ENCODE peak calls at places on chromosomes 6 and 20, in six cellular contexts. B is K562, S is HepG2, M is GM12878, G is A549, O is upper lobe of left lung. T is an unnamed sample.

GRCh38 chr20:40336034-40336433 is 353.0 kb downstream of the MAFB start:
- ATAC-seq in B (no peak), S (no peak), M (no peak), G (no peak), O (no peak), T (peak)

GRCh38 chr6:4809999-4810918 is 34.1 kb downstream of the CDYL start:
- ATAC-seq in B (no peak), S (peak), M (peak), G (peak), O (no peak), T (no peak)

GRCh38 chr6:4372866-4373265 is 237.5 kb upstream of the ECI2 start:
- ATAC-seq in B (no peak), S (no peak), M (no peak), G (no peak), O (no peak), T (no peak)

GRCh38 chr6:94045473-94045872 is 626.1 kb upstream of the EPHA7 start:
- ATAC-seq in B (no peak), S (no peak), M (no peak), G (no peak), O (no peak), T (no peak)

GRCh38 chr6:30778001-30778400 is 33.7 kb upstream of the IER3 start:
- ATAC-seq in B (no peak), S (no peak), M (no peak), G (no peak), O (no peak), T (no peak)

GRCh38 chr20:63977392-63978276 is 1.8 kb downstream of the SAMD10 start:
- ATAC-seq in B (no peak), S (peak), M (peak), G (peak), O (no peak), T (no peak)

GRCh38 chr20:62667530-62668440 is 25.5 kb downstream of the SLCO4A1 start:
- ATAC-seq in B (no peak), S (peak), M (no peak), G (peak), O (no peak), T (no peak)

GRCh38 chr6:40268166-40268958 is 318.8 kb downstream of the LRFN2 start:
- ATAC-seq in B (no peak), S (no peak), M (peak), G (no peak), O (no peak), T (no peak)

GRCh38 chr20:19840111-19840705 is 82.2 kb downstream of the RIN2 start:
- ATAC-seq in B (no peak), S (no peak), M (no peak), G (no peak), O (no peak), T (no peak)

GRCh38 chr6:84460491-84460890 is 233.0 kb upstream of the CEP162 start:
- ATAC-seq in B (no peak), S (no peak), M (no peak), G (no peak), O (no peak), T (no peak)

GRCh38 chr6:89221971-89222887 is 5.1 kb upstream of the GABRR1 start:
- ATAC-seq in B (no peak), S (no peak), M (no peak), G (no peak), O (no peak), T (no peak)

GRCh38 chr20:23459431-23460112 is 6.9 kb upstream of the CST11 start:
- ATAC-seq in B (no peak), S (no peak), M (no peak), G (no peak), O (no peak), T (no peak)

GRCh38 chr20:50913976-50914375 is 17.3 kb downstream of the ADNP start:
- ATAC-seq in B (peak), S (no peak), M (peak), G (peak), O (peak), T (no peak)

GRCh38 chr6:43502666-43503065 is 7.5 kb downstream of the LRRC73 start:
- ATAC-seq in B (no peak), S (no peak), M (no peak), G (no peak), O (no peak), T (no peak)

GRCh38 chr6:22448311-22448711 is 121.1 kb upstream of the HDGFL1 start:
- ATAC-seq in B (no peak), S (no peak), M (no peak), G (peak), O (no peak), T (no peak)

GRCh38 chr6:18115356-18115755 is 7.1 kb downstream of the NHLRC1 start:
- ATAC-seq in B (no peak), S (no peak), M (no peak), G (no peak), O (no peak), T (no peak)

GRCh38 chr6:36094238-36094637 is 36.1 kb upstream of the MAPK13 start:
- ATAC-seq in B (no peak), S (no peak), M (no peak), G (no peak), O (no peak), T (no peak)

DNA sequence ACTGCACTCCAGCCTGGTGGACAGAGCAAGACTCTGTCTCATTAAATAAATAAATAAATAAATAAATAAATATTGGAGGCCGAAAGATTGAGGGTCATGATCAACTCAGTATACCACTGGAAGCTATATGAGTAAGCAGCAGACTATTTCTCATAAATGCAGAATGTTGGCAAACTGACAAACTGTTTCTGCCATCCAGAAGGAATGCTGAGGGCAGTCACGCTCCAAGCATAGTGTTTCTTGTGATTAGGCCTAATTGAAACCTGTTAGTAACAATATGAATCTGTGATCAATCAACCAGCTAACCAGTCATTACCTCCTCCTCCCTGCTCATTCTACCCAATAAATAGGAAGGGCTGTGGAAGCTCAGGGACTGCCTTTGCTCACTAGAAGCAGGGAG is 15.2 kb upstream of the KCNK15 start:
- ATAC-seq in B (no peak), S (no peak), M (no peak), G (peak), O (no peak), T (no peak)
- TF ChIP-seq EP300 in B (no peak), S (no peak), M (no peak), G (peak), O (no peak), T (no peak)

GRCh38 chr20:38152175-38153010 is 12.7 kb downstream of the TGM2 start:
- ATAC-seq in B (no peak), S (peak), M (peak), G (peak), O (peak), T (peak)
- TF ChIP-seq POLR2A in B (no peak), S (no peak), M (no peak), G (no peak), O (no peak), T (no peak)

GRCh38 chr6:25899580-25900408 is 25.8 kb upstream of the SLC17A3 start:
- ATAC-seq in B (no peak), S (peak), M (no peak), G (peak), O (no peak), T (no peak)
- H3K4me3 ChIP-seq in B (no peak), S (no peak), M (no peak), G (no peak), O (no peak), T (no peak)

DNA sequence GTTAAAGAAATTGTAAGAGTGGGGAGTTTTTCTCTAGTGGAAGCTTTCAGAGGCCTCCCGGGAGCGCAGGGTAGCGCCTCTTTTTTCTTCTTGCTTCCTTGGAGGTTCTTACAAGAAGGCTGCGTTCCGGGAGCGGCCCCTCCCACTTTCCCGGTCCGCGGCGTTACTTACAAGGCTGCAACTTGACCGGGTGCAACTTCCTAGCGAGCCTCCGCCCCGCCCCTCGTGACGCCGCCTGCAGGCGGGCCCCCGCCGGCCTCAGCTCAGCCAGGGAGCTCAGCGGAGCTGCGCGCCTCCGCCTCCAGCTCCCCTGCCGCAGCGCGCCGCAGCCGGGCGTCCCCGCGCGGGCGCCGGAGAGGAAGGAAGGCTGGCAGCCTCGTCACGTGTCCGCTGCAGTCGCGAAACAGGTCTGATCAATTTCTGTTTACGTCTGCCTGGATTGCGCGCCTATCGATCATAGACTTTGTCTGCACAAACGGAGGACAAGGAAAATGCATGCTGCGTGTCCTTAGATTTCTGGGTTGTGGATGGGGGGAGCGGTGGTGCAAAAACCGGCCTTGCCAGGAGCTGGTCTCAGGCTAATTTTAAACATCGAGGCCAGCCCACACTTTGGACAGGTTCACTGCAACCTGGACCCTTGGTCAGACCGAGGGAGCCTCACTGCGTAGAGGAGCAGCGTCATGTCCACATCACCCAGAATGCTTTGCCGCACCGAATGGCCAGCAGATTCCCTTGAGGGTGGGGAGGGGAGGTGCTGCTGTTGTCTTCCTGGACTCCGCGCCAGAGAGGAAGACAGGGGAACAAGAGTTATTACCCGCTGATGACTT is at the start of the genes FAM217B and PPP1R3D:
- ATAC-seq in B (peak), S (peak), M (peak), G (peak), O (peak), T (peak)
- TF ChIP-seq EP300 in B (no peak), S (no peak), M (no peak), G (no peak), O (no peak), T (no peak)

DNA sequence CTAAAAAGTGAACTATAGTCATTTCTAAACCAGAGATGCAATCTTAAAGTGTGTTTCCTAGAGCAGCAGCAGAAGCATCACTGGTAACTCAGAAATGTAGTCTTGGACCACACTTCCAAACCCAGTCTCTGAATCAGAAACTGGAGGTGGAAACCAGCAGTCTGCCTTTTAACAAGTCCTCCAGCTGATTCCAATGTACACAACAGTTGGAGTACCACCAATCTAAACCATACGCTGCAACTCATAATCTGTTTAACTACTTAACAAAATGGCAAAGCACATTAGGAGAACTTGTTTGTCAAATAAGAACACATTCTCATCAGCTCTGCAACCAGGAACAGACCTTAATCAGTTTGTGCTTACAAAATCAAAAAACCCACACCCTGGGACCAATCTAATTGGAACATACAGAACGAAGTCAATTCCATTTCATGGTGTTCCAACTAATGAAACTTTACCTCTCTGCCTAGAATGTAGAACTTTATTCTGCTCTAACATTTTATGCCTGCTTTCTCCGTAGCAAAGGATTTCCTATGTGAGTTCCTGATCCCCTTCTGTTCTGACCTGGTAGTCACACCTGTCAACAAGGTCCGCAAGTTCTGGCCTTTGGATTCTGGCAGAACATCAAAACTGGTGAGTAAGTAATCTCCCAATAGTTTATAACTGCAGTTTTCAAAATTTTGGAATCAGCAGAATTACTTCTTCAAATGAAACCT is 390.4 kb downstream of the HTR1B start:
- ATAC-seq in B (no peak), S (no peak), M (no peak), G (no peak), O (no peak), T (no peak)
- TF ChIP-seq POLR2A in B (no peak), S (no peak), M (no peak), G (no peak), O (no peak), T (no peak)

DNA sequence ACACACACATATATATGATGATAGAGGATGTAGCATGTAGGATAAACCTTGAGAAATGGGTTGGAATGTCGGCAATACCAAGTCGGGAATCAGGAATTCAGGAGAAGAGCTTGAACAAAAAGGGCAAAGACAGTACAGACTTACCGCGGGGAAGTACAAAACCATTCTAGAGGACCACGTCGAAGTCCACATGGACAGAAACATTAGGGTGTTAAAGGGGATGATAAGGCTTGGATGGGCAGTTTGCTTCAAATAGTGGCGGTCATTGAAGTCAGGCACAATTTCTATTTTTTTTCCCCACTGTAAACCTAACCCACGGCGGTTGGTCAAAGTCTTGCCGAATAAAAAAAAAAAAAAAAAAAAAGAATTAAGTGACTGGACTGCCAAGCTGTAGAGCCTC is 766 bp upstream of the NUS1 start:
- ATAC-seq in B (peak), S (no peak), M (no peak), G (no peak), O (no peak), T (no peak)
- H3K4me3 ChIP-seq in B (peak), S (peak), M (peak), G (peak), O (no peak), T (peak)

GRCh38 chr6:112307707-112308106 is 39.4 kb upstream of the RFPL4B start:
- ATAC-seq in B (no peak), S (no peak), M (peak), G (no peak), O (no peak), T (no peak)

GRCh38 chr6:112309244-112309643 is 37.9 kb upstream of the RFPL4B start:
- ATAC-seq in B (no peak), S (no peak), M (no peak), G (no peak), O (no peak), T (no peak)

GRCh38 chr6:112308476-112308875 is 38.7 kb upstream of the RFPL4B start:
- ATAC-seq in B (no peak), S (no peak), M (no peak), G (no peak), O (no peak), T (peak)

GRCh38 chr6:112310439-112311154 is 36.5 kb upstream of the RFPL4B start:
- ATAC-seq in B (no peak), S (no peak), M (no peak), G (no peak), O (peak), T (no peak)

GRCh38 chr6:112311950-112312547 is 35.1 kb upstream of the RFPL4B start:
- ATAC-seq in B (no peak), S (peak), M (peak), G (no peak), O (no peak), T (no peak)
- TF ChIP-seq EP300 in B (no peak), S (no peak), M (no peak), G (no peak), O (no peak), T (no peak)

DNA sequence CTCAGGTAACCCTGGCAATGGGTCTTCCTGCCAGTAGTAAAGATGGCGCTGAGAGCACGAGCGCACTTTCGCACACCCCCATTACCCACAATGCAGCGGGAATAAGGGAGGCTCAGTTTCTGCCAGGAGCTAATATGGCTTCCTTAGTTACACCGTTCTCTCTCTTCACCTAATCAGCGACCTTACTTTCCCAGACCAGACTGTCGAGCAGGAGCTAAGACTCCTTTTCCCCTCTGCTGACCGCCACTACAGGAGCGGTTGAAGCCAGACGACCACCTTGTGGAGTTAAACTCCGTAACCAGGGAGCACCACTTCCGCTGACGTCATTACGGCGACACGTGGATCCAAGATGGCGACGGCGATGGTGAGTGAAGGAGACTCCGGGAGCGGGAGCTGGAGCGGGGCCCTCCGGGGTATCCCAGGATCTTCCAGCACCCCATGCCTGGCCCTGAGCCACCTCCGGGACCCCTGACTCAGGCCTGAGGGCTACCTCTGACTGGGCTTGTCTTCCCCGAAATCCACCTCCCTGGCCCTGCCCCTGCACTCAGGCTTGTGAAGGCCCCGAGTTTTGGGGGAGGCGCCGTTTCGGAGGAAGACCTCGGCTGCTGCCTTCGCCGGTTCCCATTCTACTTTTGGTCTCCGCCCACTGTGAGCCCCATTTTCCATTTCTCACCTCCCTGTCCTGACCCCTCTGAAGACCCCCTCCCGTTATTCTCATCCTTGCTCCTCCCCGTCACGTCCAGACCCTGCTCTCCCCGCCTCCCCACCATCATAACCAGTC is at the start of gene TM9SF4:
- ATAC-seq in B (peak), S (peak), M (peak), G (peak), O (peak), T (peak)
- TF ChIP-seq POLR2A in B (peak), S (peak), M (peak), G (peak), O (peak), T (peak)

T was measured in gastroesophageal sphincter.